ENCODE peak calls at places on chromosomes 7 and 10, in nine cellular contexts. M is gastrocnemius medialis; E is lung; W is H9; L is stomach; Z is colonic mucosa; N is CD4-positive, alpha-beta T cell; K is brain microvascular endothelial cell; I is naive thymus-derived CD4-positive, alpha-beta T cell. P is an unnamed sample.

GRCh38 chr7:22351329-22351692 is 5.6 kb downstream of the RAPGEF5 start:
- DNase-seq in N (no peak), M (no peak), E (no peak), Z (no peak), I (no peak), W (no peak), K (no peak), L (no peak), P (no peak)

GRCh38 chr10:132346806-132347205 is 14.8 kb downstream of the LRRC27 start:
- DNase-seq in N (no peak), L (no peak), I (no peak), M (no peak), Z (no peak), W (no peak), K (no peak), E (no peak), P (no peak)

GRCh38 chr10:74746813-74747212 is 79.6 kb upstream of the KAT6B start:
- DNase-seq in K (no peak), N (no peak), W (no peak), I (no peak), E (no peak), L (no peak), Z (no peak), M (no peak), P (no peak)

GRCh38 chr10:32980558-32981468 is 22.8 kb upstream of the ITGB1 start:
- DNase-seq in Z (peak), N (peak), W (peak), L (peak), I (peak), K (peak), M (peak), E (peak), P (peak)

GRCh38 chr7:87435546-87435945 is 39.9 kb downstream of the ABCB4 start:
- DNase-seq in Z (no peak), M (no peak), N (no peak), I (no peak), L (no peak), W (no peak), E (no peak), K (no peak), P (no peak)

GRCh38 chr10:51073461-51074237 is 638 bp upstream of the PRKG1 start:
- DNase-seq in W (peak), Z (peak), L (peak), M (peak), E (peak), I (no peak), N (no peak), K (no peak), P (no peak)

GRCh38 chr10:70773965-70774809 is 11.0 kb downstream of the TBATA start:
- DNase-seq in W (no peak), Z (no peak), I (no peak), L (peak), E (no peak), N (no peak), M (no peak), K (no peak), P (no peak)

GRCh38 chr7:151724250-151724915 is 152.5 kb downstream of the PRKAG2 start:
- DNase-seq in L (no peak), W (no peak), I (no peak), K (no peak), N (no peak), M (no peak), Z (no peak), E (no peak), P (no peak)

GRCh38 chr10:29470355-29470705 is 164.4 kb downstream of the SVIL start:
- DNase-seq in L (no peak), Z (no peak), I (no peak), K (no peak), M (peak), E (no peak), W (peak), N (no peak), P (no peak)

GRCh38 chr10:541750-542371 is 147.6 kb downstream of the DIP2C start:
- DNase-seq in L (peak), E (no peak), M (no peak), Z (no peak), W (no peak), K (no peak), N (no peak), I (no peak), P (no peak)

GRCh38 chr10:31011017-31011659 is 20.5 kb downstream of the ZNF438 start:
- DNase-seq in W (no peak), I (no peak), E (no peak), M (peak), N (no peak), Z (no peak), L (no peak), K (no peak), P (no peak)

GRCh38 chr7:103660455-103661371 is 214.7 kb upstream of the SLC26A5 start:
- DNase-seq in M (no peak), K (peak), I (no peak), E (no peak), L (no peak), N (no peak), Z (no peak), W (no peak), P (peak)

DNA sequence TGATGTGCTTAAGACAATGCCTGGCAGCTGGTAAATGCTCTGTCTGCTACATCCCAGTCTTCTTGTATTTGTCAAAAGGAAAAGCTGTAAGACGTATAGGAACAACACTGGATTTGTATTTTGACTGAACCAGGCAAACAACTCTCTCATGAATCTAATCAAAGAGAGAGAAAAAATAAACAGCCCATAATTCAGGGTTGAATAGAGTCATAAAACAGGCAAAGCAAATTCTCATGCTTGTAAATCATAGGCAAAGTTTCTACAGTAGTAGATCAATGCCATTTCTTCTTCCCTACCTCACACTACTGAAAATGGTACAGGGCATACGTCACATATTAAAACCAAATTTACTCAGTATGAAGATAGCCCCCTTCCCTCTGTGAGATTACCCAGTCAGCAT is 166.3 kb downstream of the SKIDA1 start:
- DNase-seq in E (no peak), W (no peak), N (no peak), L (no peak), K (no peak), I (no peak), M (no peak), Z (no peak), P (no peak)
- H3K27ac ChIP-seq in E (no peak), W (no peak), N (no peak), L (no peak), K (no peak), I (no peak), M (no peak), Z (no peak), P (no peak)

GRCh38 chr10:15791816-15792524 is 68.3 kb downstream of the MINDY3 start:
- DNase-seq in Z (no peak), W (no peak), M (no peak), L (no peak), I (no peak), K (no peak), N (no peak), E (no peak), P (no peak)
- H3K27ac ChIP-seq in Z (peak), W (no peak), M (no peak), L (peak), I (no peak), K (no peak), N (no peak), E (no peak), P (no peak)

GRCh38 chr10:88073676-88074075 is 210.3 kb downstream of the PTEN start:
- DNase-seq in I (no peak), M (no peak), Z (no peak), W (no peak), N (no peak), K (no peak), E (no peak), L (no peak), P (no peak)

GRCh38 chr10:88077977-88078376 is 214.6 kb downstream of the PTEN start:
- DNase-seq in E (no peak), M (no peak), I (no peak), W (no peak), Z (no peak), K (no peak), L (no peak), N (no peak), P (no peak)

GRCh38 chr10:88074971-88075370 is 211.5 kb downstream of the PTEN start:
- DNase-seq in K (no peak), E (no peak), Z (no peak), I (no peak), M (no peak), W (no peak), N (no peak), L (no peak), P (no peak)

GRCh38 chr10:88080213-88080612 is 216.8 kb downstream of the PTEN start:
- DNase-seq in Z (no peak), I (no peak), W (no peak), K (peak), L (peak), E (no peak), M (no peak), N (no peak), P (no peak)

GRCh38 chr10:88076027-88076880 is 212.8 kb downstream of the PTEN start:
- DNase-seq in K (no peak), N (no peak), E (no peak), I (no peak), M (no peak), W (no peak), L (no peak), Z (no peak), P (no peak)
- H3K27ac ChIP-seq in K (no peak), N (no peak), E (no peak), I (no peak), M (peak), W (no peak), L (no peak), Z (no peak), P (no peak)

DNA sequence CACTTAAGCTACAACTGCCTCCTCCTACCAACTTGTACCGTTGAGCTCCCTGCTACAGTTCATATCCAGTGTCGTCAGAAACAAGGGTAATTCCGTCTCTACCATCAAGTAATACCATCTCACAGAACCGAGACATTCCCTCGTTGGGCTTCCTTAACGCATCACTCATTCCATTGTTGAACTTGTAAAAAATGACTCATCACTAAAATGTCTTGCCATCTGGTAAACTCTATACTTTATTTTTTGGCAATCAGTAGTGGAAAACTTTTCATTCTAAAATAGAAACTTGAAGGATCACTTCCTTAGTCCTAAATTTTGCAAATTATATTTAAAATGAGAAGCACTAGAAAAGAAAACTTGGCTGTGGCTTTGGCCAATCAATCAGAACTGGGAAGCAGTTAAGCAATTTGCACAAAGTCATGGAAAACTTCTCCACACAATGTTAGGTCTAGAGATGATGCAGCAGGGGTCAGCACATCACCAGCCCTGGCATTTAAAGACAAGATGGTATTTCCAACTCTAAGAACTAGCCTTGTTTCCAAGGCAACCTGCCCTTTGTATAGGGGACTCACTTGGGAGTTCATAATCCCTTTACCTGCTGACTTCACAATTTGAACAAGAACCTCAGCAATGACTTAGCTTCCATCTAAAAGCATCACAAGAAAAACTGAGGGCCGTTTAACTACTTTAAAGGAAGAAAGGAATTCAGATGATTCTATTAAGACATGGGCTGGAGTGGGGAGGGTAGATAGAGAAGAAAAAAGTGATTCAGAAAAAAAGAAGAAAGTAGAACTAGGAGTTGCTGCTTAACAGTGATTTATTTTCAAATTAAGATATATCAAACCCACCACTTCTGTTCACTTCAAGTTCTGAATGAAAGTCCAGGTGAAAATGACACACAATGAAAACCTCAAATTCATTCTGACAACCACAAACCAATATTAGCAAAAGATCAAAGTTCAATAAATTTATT is 288.1 kb downstream of the PARD3 start:
- DNase-seq in K (peak), Z (no peak), E (no peak), I (no peak), N (no peak), L (no peak), W (peak), M (no peak), P (peak)
- H3K27ac ChIP-seq in K (peak), Z (peak), E (no peak), I (no peak), N (no peak), L (peak), W (peak), M (no peak), P (peak)

GRCh38 chr7:100572949-100573675 is 588 bp downstream of the SAP25 start:
- DNase-seq in W (peak), N (no peak), Z (no peak), M (no peak), I (no peak), K (no peak), L (no peak), E (no peak), P (no peak)
- H3K27ac ChIP-seq in W (no peak), N (no peak), Z (no peak), M (no peak), I (no peak), K (no peak), L (no peak), E (no peak), P (no peak)

GRCh38 chr10:5547934-5548660 is 23.3 kb downstream of the CALML3 start:
- DNase-seq in N (peak), E (peak), Z (peak), K (no peak), L (peak), W (no peak), I (no peak), M (peak), P (peak)

GRCh38 chr10:5550621-5551530 is 26.1 kb downstream of the CALML3 start:
- DNase-seq in L (no peak), E (no peak), N (peak), Z (peak), I (no peak), K (peak), M (no peak), W (no peak), P (no peak)

GRCh38 chr10:5550250-5550545 is 25.4 kb downstream of the CALML3 start:
- DNase-seq in W (no peak), I (no peak), M (no peak), N (peak), K (no peak), Z (no peak), E (no peak), L (no peak), P (no peak)

GRCh38 chr10:5547684-5547933 is 22.8 kb downstream of the CALML3 start:
- DNase-seq in K (no peak), N (peak), M (no peak), L (no peak), Z (no peak), E (no peak), I (no peak), W (no peak), P (no peak)

GRCh38 chr10:5549462-5550249 is 24.9 kb downstream of the CALML3 start:
- DNase-seq in M (no peak), L (no peak), K (no peak), W (no peak), Z (peak), N (peak), I (no peak), E (no peak), P (no peak)
- H3K27ac ChIP-seq in M (no peak), L (peak), K (peak), W (no peak), Z (peak), N (no peak), I (no peak), E (peak), P (peak)

GRCh38 chr10:118101501-118101900 is 54.8 kb upstream of the RAB11FIP2 start:
- DNase-seq in W (no peak), K (no peak), E (no peak), Z (no peak), L (no peak), M (no peak), I (no peak), N (no peak), P (no peak)
- H3K27ac ChIP-seq in W (no peak), K (no peak), E (no peak), Z (no peak), L (no peak), M (no peak), I (no peak), N (no peak), P (no peak)

GRCh38 chr10:117654105-117654504 is 111.6 kb downstream of the EMX2 start:
- DNase-seq in K (no peak), Z (no peak), L (no peak), W (no peak), M (no peak), E (no peak), I (no peak), N (no peak), P (no peak)

GRCh38 chr10:117652228-117653169 is 110.0 kb downstream of the EMX2 start:
- DNase-seq in N (no peak), E (no peak), M (no peak), L (no peak), Z (no peak), K (no peak), I (no peak), W (no peak), P (no peak)

GRCh38 chr10:117656385-117657367 is 114.1 kb downstream of the EMX2 start:
- DNase-seq in E (no peak), W (no peak), Z (no peak), M (no peak), K (no peak), N (no peak), L (no peak), I (no peak), P (no peak)

GRCh38 chr10:117651121-117651520 is 108.6 kb downstream of the EMX2 start:
- DNase-seq in K (no peak), M (no peak), W (no peak), N (no peak), E (no peak), Z (no peak), L (no peak), I (no peak), P (no peak)

DNA sequence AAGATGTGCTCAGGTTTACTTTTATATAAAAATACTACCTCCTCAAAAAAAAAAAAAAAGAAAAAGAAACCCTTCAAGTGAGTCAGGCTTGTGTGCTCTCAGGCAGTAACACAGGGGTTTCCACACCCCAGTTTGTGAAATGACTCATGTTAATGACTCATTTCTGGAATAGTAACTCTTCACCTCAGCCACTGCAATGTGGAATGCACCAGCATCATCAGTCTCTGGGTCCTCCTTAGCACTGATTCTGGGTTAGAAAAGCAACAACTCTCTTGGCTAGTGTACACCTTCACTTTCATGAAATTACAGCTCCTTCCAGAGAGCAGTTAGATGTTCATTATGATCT is 110.6 kb downstream of the EMX2 start:
- DNase-seq in E (no peak), K (peak), Z (no peak), M (no peak), N (no peak), L (no peak), W (no peak), I (no peak), P (peak)
- H3K27ac ChIP-seq in E (no peak), K (no peak), Z (no peak), M (no peak), N (no peak), L (no peak), W (no peak), I (no peak), P (no peak)

DNA sequence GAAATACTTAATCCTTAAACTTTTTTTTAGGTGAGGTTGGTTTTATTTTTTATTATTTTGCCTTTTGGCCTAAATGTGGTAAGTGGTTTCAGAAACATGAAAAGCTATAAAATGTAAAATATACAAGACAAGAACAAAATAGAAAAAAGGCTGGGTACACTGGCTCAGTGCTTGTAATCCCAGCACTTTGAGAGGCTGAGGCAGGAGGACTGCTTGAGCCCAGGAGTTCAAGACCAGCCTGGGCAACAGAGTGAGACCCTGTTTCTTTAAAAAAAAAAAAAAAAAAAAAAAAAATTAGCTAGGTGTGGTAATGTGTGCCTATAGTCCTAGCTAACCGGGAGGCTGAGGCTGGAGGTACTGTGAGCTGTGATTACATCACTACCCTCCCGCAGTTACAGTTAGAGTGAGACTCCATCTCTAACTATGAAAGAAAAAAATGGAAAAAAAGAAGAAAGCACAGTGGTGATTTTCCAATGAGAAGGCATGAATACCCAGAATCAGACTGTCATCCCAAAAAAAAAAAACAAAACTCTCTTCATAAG is 270.1 kb upstream of the MKLN1 start:
- DNase-seq in Z (no peak), M (no peak), W (no peak), K (no peak), L (no peak), N (no peak), I (peak), E (no peak), P (no peak)
- H3K27ac ChIP-seq in Z (peak), M (peak), W (no peak), K (no peak), L (peak), N (peak), I (peak), E (peak), P (peak)